ENCODE peak calls at places on chromosome 20, in five cellular contexts. D is activated naive CD4-positive, alpha-beta T cell; A is NCI-H1092; T is Ammon's horn; K is A549. P is an unnamed sample.

GRCh38 chr20:44154521-44155001 is 32.4 kb downstream of the JPH2 start:
- DNase-seq in T (no peak), A (no peak), K (no peak), D (no peak), P (no peak)

GRCh38 chr20:19699132-19699971 is 58.7 kb upstream of the RIN2 start:
- DNase-seq in D (no peak), A (no peak), K (no peak), T (no peak), P (no peak)

GRCh38 chr20:7849675-7850074 is 90.6 kb downstream of the HAO1 start:
- DNase-seq in A (no peak), T (no peak), K (no peak), D (no peak), P (no peak)

GRCh38 chr20:325889-326644 is 715 bp downstream of the SOX12 start:
- DNase-seq in T (peak), D (no peak), K (peak), A (peak), P (peak)

GRCh38 chr20:50320910-50321796 is 130.5 kb downstream of the CEBPB start:
- DNase-seq in K (peak), D (no peak), A (no peak), T (no peak), P (peak)

GRCh38 chr20:35405775-35406174 is 6.0 kb downstream of the UQCC1 start:
- DNase-seq in D (no peak), T (no peak), A (no peak), K (no peak), P (no peak)

GRCh38 chr20:36584018-36584481 is 10.7 kb downstream of the TGIF2 start:
- DNase-seq in D (no peak), K (no peak), A (no peak), T (no peak), P (no peak)

GRCh38 chr20:62804632-62805364 is at the start of gene OGFR:
- DNase-seq in D (peak), T (peak), K (no peak), A (peak), P (peak)

GRCh38 chr20:40494238-40494637 is 194.8 kb downstream of the MAFB start:
- DNase-seq in K (no peak), A (no peak), D (no peak), T (peak), P (no peak)

GRCh38 chr20:62313021-62313420 is 10.2 kb downstream of the ADRM1 start:
- DNase-seq in D (no peak), T (no peak), A (no peak), K (no peak), P (no peak)

GRCh38 chr20:45359406-45360148 is 3.4 kb upstream of the SYS1 start:
- DNase-seq in T (no peak), A (no peak), K (no peak), D (no peak), P (no peak)

GRCh38 chr20:8228315-8228714 is 96.2 kb downstream of the PLCB1 start:
- DNase-seq in K (no peak), A (no peak), T (no peak), D (no peak), P (no peak)

GRCh38 chr20:11582073-11582472 is 335.6 kb upstream of the BTBD3 start:
- DNase-seq in K (no peak), A (no peak), T (no peak), D (no peak), P (no peak)